ENCODE peak calls at places on chromosomes 4 and X, in seven cellular contexts. One of them, this sample, is unnamed.

GRCh38 chr4:175961604-175962003 is 104.0 kb upstream of the WDR17 start:
- DNase-seq in right atrium auricular region: no peak
- DNase-seq in stimulated activated CD8-positive, alpha-beta memory T cell treated with anti-CD3 and anti-CD28 coated beads, Interleukin-4, amount 100 ng/mL, for 4 hours: no peak
- DNase-seq in suprapubic skin: no peak
- DNase-seq in HepG2: no peak
- DNase-seq in T-helper 17 cell: no peak
- DNase-seq in erythroblast: no peak
- DNase-seq in this sample: no peak

GRCh38 chr4:149441338-149441737 is 374.3 kb downstream of the IQCM start:
- DNase-seq in HepG2: no peak
- DNase-seq in right atrium auricular region: no peak
- DNase-seq in T-helper 17 cell: no peak
- DNase-seq in suprapubic skin: no peak
- DNase-seq in erythroblast: no peak
- DNase-seq in stimulated activated CD8-positive, alpha-beta memory T cell treated with anti-CD3 and anti-CD28 coated beads, Interleukin-4, amount 100 ng/mL, for 4 hours: no peak
- DNase-seq in this sample: no peak

GRCh38 chr4:141884070-141884469 is 247.7 kb downstream of the IL15 start:
- DNase-seq in T-helper 17 cell: no peak
- DNase-seq in HepG2: no peak
- DNase-seq in erythroblast: no peak
- DNase-seq in right atrium auricular region: no peak
- DNase-seq in suprapubic skin: no peak
- DNase-seq in stimulated activated CD8-positive, alpha-beta memory T cell treated with anti-CD3 and anti-CD28 coated beads, Interleukin-4, amount 100 ng/mL, for 4 hours: no peak
- DNase-seq in this sample: no peak

GRCh38 chr4:89296399-89296798 is 11.2 kb downstream of the GPRIN3 start:
- DNase-seq in T-helper 17 cell: no peak
- DNase-seq in stimulated activated CD8-positive, alpha-beta memory T cell treated with anti-CD3 and anti-CD28 coated beads, Interleukin-4, amount 100 ng/mL, for 4 hours: no peak
- DNase-seq in HepG2: peak; percentile 25
- DNase-seq in suprapubic skin: no peak
- DNase-seq in erythroblast: no peak
- DNase-seq in right atrium auricular region: no peak
- DNase-seq in this sample: no peak

GRCh38 chrX:130330706-130331105 is 9.0 kb upstream of the SLC25A14 start:
- DNase-seq in stimulated activated CD8-positive, alpha-beta memory T cell treated with anti-CD3 and anti-CD28 coated beads, Interleukin-4, amount 100 ng/mL, for 4 hours: no peak
- DNase-seq in T-helper 17 cell: peak; percentile 8
- DNase-seq in erythroblast: peak; percentile 43
- DNase-seq in right atrium auricular region: no peak
- DNase-seq in suprapubic skin: no peak
- DNase-seq in HepG2: peak; percentile 43
- DNase-seq in this sample: no peak

GRCh38 chrX:19793471-19793870 is 93.9 kb downstream of the SH3KBP1 start:
- DNase-seq in stimulated activated CD8-positive, alpha-beta memory T cell treated with anti-CD3 and anti-CD28 coated beads, Interleukin-4, amount 100 ng/mL, for 4 hours: no peak
- DNase-seq in HepG2: no peak
- DNase-seq in erythroblast: no peak
- DNase-seq in suprapubic skin: no peak
- DNase-seq in T-helper 17 cell: no peak
- DNase-seq in right atrium auricular region: no peak
- DNase-seq in this sample: no peak

GRCh38 chr4:108148316-108148715 is 20.4 kb downstream of the LEF1 start:
- DNase-seq in HepG2: no peak
- DNase-seq in stimulated activated CD8-positive, alpha-beta memory T cell treated with anti-CD3 and anti-CD28 coated beads, Interleukin-4, amount 100 ng/mL, for 4 hours: no peak
- DNase-seq in right atrium auricular region: no peak
- DNase-seq in suprapubic skin: no peak
- DNase-seq in T-helper 17 cell: no peak
- DNase-seq in erythroblast: no peak
- DNase-seq in this sample: no peak

GRCh38 chrX:109927663-109928273 is 75.1 kb upstream of the TMEM164 start:
- DNase-seq in erythroblast: no peak
- DNase-seq in suprapubic skin: no peak
- DNase-seq in stimulated activated CD8-positive, alpha-beta memory T cell treated with anti-CD3 and anti-CD28 coated beads, Interleukin-4, amount 100 ng/mL, for 4 hours: no peak
- DNase-seq in HepG2: no peak
- DNase-seq in right atrium auricular region: no peak
- DNase-seq in T-helper 17 cell: no peak
- DNase-seq in this sample: no peak

GRCh38 chr4:136458326-136458725 is 1074.0 kb downstream of the PCDH18 start:
- DNase-seq in HepG2: no peak
- DNase-seq in suprapubic skin: no peak
- DNase-seq in stimulated activated CD8-positive, alpha-beta memory T cell treated with anti-CD3 and anti-CD28 coated beads, Interleukin-4, amount 100 ng/mL, for 4 hours: no peak
- DNase-seq in T-helper 17 cell: no peak
- DNase-seq in right atrium auricular region: no peak
- DNase-seq in erythroblast: no peak
- DNase-seq in this sample: no peak

GRCh38 chr4:8547108-8547911 is 32.9 kb upstream of the GPR78 start:
- DNase-seq in HepG2: peak; percentile 12
- DNase-seq in T-helper 17 cell: no peak
- DNase-seq in stimulated activated CD8-positive, alpha-beta memory T cell treated with anti-CD3 and anti-CD28 coated beads, Interleukin-4, amount 100 ng/mL, for 4 hours: no peak
- DNase-seq in erythroblast: peak; percentile 20
- DNase-seq in right atrium auricular region: no peak
- DNase-seq in suprapubic skin: peak; percentile 40
- DNase-seq in this sample: no peak

GRCh38 chr4:10977534-10977933 is 293.0 kb upstream of the CLNK start:
- DNase-seq in erythroblast: no peak
- DNase-seq in stimulated activated CD8-positive, alpha-beta memory T cell treated with anti-CD3 and anti-CD28 coated beads, Interleukin-4, amount 100 ng/mL, for 4 hours: no peak
- DNase-seq in suprapubic skin: no peak
- DNase-seq in right atrium auricular region: no peak
- DNase-seq in T-helper 17 cell: no peak
- DNase-seq in HepG2: no peak
- DNase-seq in this sample: no peak

GRCh38 chr4:7826909-7827306 is 112.8 kb downstream of the AFAP1 start:
- DNase-seq in erythroblast: no peak
- DNase-seq in suprapubic skin: no peak
- DNase-seq in stimulated activated CD8-positive, alpha-beta memory T cell treated with anti-CD3 and anti-CD28 coated beads, Interleukin-4, amount 100 ng/mL, for 4 hours: no peak
- DNase-seq in HepG2: no peak
- DNase-seq in right atrium auricular region: no peak
- DNase-seq in T-helper 17 cell: no peak
- DNase-seq in this sample: no peak

GRCh38 chrX:107355533-107355932 is 93.9 kb upstream of the FRMPD3 start:
- DNase-seq in erythroblast: no peak
- DNase-seq in right atrium auricular region: no peak
- DNase-seq in suprapubic skin: no peak
- DNase-seq in HepG2: no peak
- DNase-seq in stimulated activated CD8-positive, alpha-beta memory T cell treated with anti-CD3 and anti-CD28 coated beads, Interleukin-4, amount 100 ng/mL, for 4 hours: no peak
- DNase-seq in T-helper 17 cell: no peak
- DNase-seq in this sample: no peak

GRCh38 chrX:48665991-48666390 is 17.6 kb upstream of the WAS start:
- DNase-seq in HepG2: no peak
- DNase-seq in stimulated activated CD8-positive, alpha-beta memory T cell treated with anti-CD3 and anti-CD28 coated beads, Interleukin-4, amount 100 ng/mL, for 4 hours: no peak
- DNase-seq in right atrium auricular region: no peak
- DNase-seq in erythroblast: no peak
- DNase-seq in suprapubic skin: no peak
- DNase-seq in T-helper 17 cell: no peak
- DNase-seq in this sample: no peak

GRCh38 chr4:30714408-30715031 is 5.6 kb upstream of the PCDH7 start:
- DNase-seq in suprapubic skin: no peak
- DNase-seq in HepG2: peak; percentile 19
- DNase-seq in stimulated activated CD8-positive, alpha-beta memory T cell treated with anti-CD3 and anti-CD28 coated beads, Interleukin-4, amount 100 ng/mL, for 4 hours: no peak
- DNase-seq in T-helper 17 cell: no peak
- DNase-seq in right atrium auricular region: no peak
- DNase-seq in erythroblast: peak; percentile 6
- DNase-seq in this sample: peak; percentile 26

GRCh38 chrX:22037911-22038537 is 5.9 kb downstream of the PHEX start:
- DNase-seq in erythroblast: no peak
- DNase-seq in suprapubic skin: no peak
- DNase-seq in T-helper 17 cell: no peak
- DNase-seq in right atrium auricular region: no peak
- DNase-seq in stimulated activated CD8-positive, alpha-beta memory T cell treated with anti-CD3 and anti-CD28 coated beads, Interleukin-4, amount 100 ng/mL, for 4 hours: no peak
- DNase-seq in HepG2: no peak
- DNase-seq in this sample: no peak

GRCh38 chr4:8191136-8191747 is 7.8 kb upstream of the SH3TC1 start:
- DNase-seq in erythroblast: no peak
- DNase-seq in suprapubic skin: no peak
- DNase-seq in HepG2: peak; percentile 33
- DNase-seq in right atrium auricular region: peak; percentile 89
- DNase-seq in T-helper 17 cell: no peak
- DNase-seq in stimulated activated CD8-positive, alpha-beta memory T cell treated with anti-CD3 and anti-CD28 coated beads, Interleukin-4, amount 100 ng/mL, for 4 hours: no peak
- DNase-seq in this sample: peak; percentile 88

GRCh38 chrX:55488559-55489314 is 911 bp downstream of the USP51 start:
- DNase-seq in erythroblast: peak; percentile 78
- DNase-seq in HepG2: no peak
- DNase-seq in stimulated activated CD8-positive, alpha-beta memory T cell treated with anti-CD3 and anti-CD28 coated beads, Interleukin-4, amount 100 ng/mL, for 4 hours: peak; percentile 42
- DNase-seq in suprapubic skin: peak; percentile 72
- DNase-seq in right atrium auricular region: peak; percentile 75
- DNase-seq in T-helper 17 cell: peak; percentile 50
- DNase-seq in this sample: peak; percentile 93

GRCh38 chr4:26321326-26322276 is 787 bp downstream of the RBPJ start:
- DNase-seq in stimulated activated CD8-positive, alpha-beta memory T cell treated with anti-CD3 and anti-CD28 coated beads, Interleukin-4, amount 100 ng/mL, for 4 hours: no peak
- DNase-seq in HepG2: peak; percentile 5
- DNase-seq in suprapubic skin: peak; percentile 73
- DNase-seq in right atrium auricular region: no peak
- DNase-seq in T-helper 17 cell: peak; percentile 12
- DNase-seq in erythroblast: peak; percentile 47
- DNase-seq in this sample: peak; percentile 85

GRCh38 chrX:31845003-31845402 is 773.2 kb upstream of the FTHL17 start:
- DNase-seq in right atrium auricular region: no peak
- DNase-seq in stimulated activated CD8-positive, alpha-beta memory T cell treated with anti-CD3 and anti-CD28 coated beads, Interleukin-4, amount 100 ng/mL, for 4 hours: no peak
- DNase-seq in suprapubic skin: no peak
- DNase-seq in erythroblast: no peak
- DNase-seq in HepG2: no peak
- DNase-seq in T-helper 17 cell: no peak
- DNase-seq in this sample: no peak

GRCh38 chr4:128512767-128513322 is 225.2 kb upstream of the PGRMC2 start:
- DNase-seq in HepG2: no peak
- DNase-seq in T-helper 17 cell: no peak
- DNase-seq in suprapubic skin: no peak
- DNase-seq in erythroblast: no peak
- DNase-seq in stimulated activated CD8-positive, alpha-beta memory T cell treated with anti-CD3 and anti-CD28 coated beads, Interleukin-4, amount 100 ng/mL, for 4 hours: no peak
- DNase-seq in right atrium auricular region: no peak
- DNase-seq in this sample: no peak

GRCh38 chr4:158906073-158906472 is 137.2 kb downstream of the FNIP2 start:
- DNase-seq in right atrium auricular region: no peak
- DNase-seq in T-helper 17 cell: no peak
- DNase-seq in HepG2: no peak
- DNase-seq in stimulated activated CD8-positive, alpha-beta memory T cell treated with anti-CD3 and anti-CD28 coated beads, Interleukin-4, amount 100 ng/mL, for 4 hours: no peak
- DNase-seq in suprapubic skin: no peak
- DNase-seq in erythroblast: no peak
- DNase-seq in this sample: no peak

GRCh38 chr4:2596153-2596552 is 59.7 kb downstream of the FAM193A start:
- DNase-seq in stimulated activated CD8-positive, alpha-beta memory T cell treated with anti-CD3 and anti-CD28 coated beads, Interleukin-4, amount 100 ng/mL, for 4 hours: no peak
- DNase-seq in erythroblast: no peak
- DNase-seq in HepG2: no peak
- DNase-seq in T-helper 17 cell: no peak
- DNase-seq in right atrium auricular region: no peak
- DNase-seq in suprapubic skin: no peak
- DNase-seq in this sample: no peak

GRCh38 chr4:77072195-77072753 is 3.5 kb downstream of the CCNI start:
- DNase-seq in stimulated activated CD8-positive, alpha-beta memory T cell treated with anti-CD3 and anti-CD28 coated beads, Interleukin-4, amount 100 ng/mL, for 4 hours: peak; percentile 12
- DNase-seq in T-helper 17 cell: peak; percentile 29
- DNase-seq in right atrium auricular region: no peak
- DNase-seq in HepG2: peak; percentile 2
- DNase-seq in erythroblast: no peak
- DNase-seq in suprapubic skin: no peak
- DNase-seq in this sample: no peak

GRCh38 chr4:146520894-146521542 is 722 bp downstream of the SLC10A7 start:
- DNase-seq in right atrium auricular region: no peak
- DNase-seq in HepG2: peak; percentile 71
- DNase-seq in suprapubic skin: no peak
- DNase-seq in erythroblast: peak; percentile 71
- DNase-seq in T-helper 17 cell: no peak
- DNase-seq in stimulated activated CD8-positive, alpha-beta memory T cell treated with anti-CD3 and anti-CD28 coated beads, Interleukin-4, amount 100 ng/mL, for 4 hours: no peak
- DNase-seq in this sample: peak; percentile 60

GRCh38 chr4:159856451-159856850 is 753.6 kb downstream of the RAPGEF2 start:
- DNase-seq in HepG2: peak; percentile 4
- DNase-seq in T-helper 17 cell: no peak
- DNase-seq in right atrium auricular region: no peak
- DNase-seq in stimulated activated CD8-positive, alpha-beta memory T cell treated with anti-CD3 and anti-CD28 coated beads, Interleukin-4, amount 100 ng/mL, for 4 hours: no peak
- DNase-seq in erythroblast: no peak
- DNase-seq in suprapubic skin: no peak
- DNase-seq in this sample: no peak

GRCh38 chrX:4225086-4225485 is 511.6 kb upstream of the PRKX start:
- DNase-seq in right atrium auricular region: no peak
- DNase-seq in HepG2: no peak
- DNase-seq in stimulated activated CD8-positive, alpha-beta memory T cell treated with anti-CD3 and anti-CD28 coated beads, Interleukin-4, amount 100 ng/mL, for 4 hours: no peak
- DNase-seq in T-helper 17 cell: no peak
- DNase-seq in suprapubic skin: no peak
- DNase-seq in erythroblast: no peak
- DNase-seq in this sample: no peak

GRCh38 chrX:22278375-22278774 is 5.7 kb downstream of the CBLL2 start:
- DNase-seq in suprapubic skin: no peak
- DNase-seq in right atrium auricular region: no peak
- DNase-seq in stimulated activated CD8-positive, alpha-beta memory T cell treated with anti-CD3 and anti-CD28 coated beads, Interleukin-4, amount 100 ng/mL, for 4 hours: no peak
- DNase-seq in HepG2: no peak
- DNase-seq in T-helper 17 cell: no peak
- DNase-seq in erythroblast: no peak
- DNase-seq in this sample: no peak

GRCh38 chrX:69203367-69204037 is 38.2 kb upstream of the PJA1 start:
- DNase-seq in HepG2: no peak
- DNase-seq in erythroblast: no peak
- DNase-seq in T-helper 17 cell: no peak
- DNase-seq in stimulated activated CD8-positive, alpha-beta memory T cell treated with anti-CD3 and anti-CD28 coated beads, Interleukin-4, amount 100 ng/mL, for 4 hours: no peak
- DNase-seq in right atrium auricular region: no peak
- DNase-seq in suprapubic skin: no peak
- DNase-seq in this sample: no peak

GRCh38 chr4:84503495-84504437 is 4.7 kb upstream of the NKX6-1 start:
- DNase-seq in HepG2: peak; percentile 46
- DNase-seq in erythroblast: peak; percentile 49
- DNase-seq in stimulated activated CD8-positive, alpha-beta memory T cell treated with anti-CD3 and anti-CD28 coated beads, Interleukin-4, amount 100 ng/mL, for 4 hours: no peak
- DNase-seq in right atrium auricular region: no peak
- DNase-seq in suprapubic skin: no peak
- DNase-seq in T-helper 17 cell: no peak
- DNase-seq in this sample: no peak

GRCh38 chr4:183180621-183181020 is 81.6 kb downstream of the WWC2 start:
- DNase-seq in right atrium auricular region: no peak
- DNase-seq in stimulated activated CD8-positive, alpha-beta memory T cell treated with anti-CD3 and anti-CD28 coated beads, Interleukin-4, amount 100 ng/mL, for 4 hours: no peak
- DNase-seq in erythroblast: no peak
- DNase-seq in T-helper 17 cell: no peak
- DNase-seq in suprapubic skin: no peak
- DNase-seq in HepG2: no peak
- DNase-seq in this sample: no peak

GRCh38 chr4:147560632-147561031 is 56.6 kb upstream of the TMEM184C start:
- DNase-seq in stimulated activated CD8-positive, alpha-beta memory T cell treated with anti-CD3 and anti-CD28 coated beads, Interleukin-4, amount 100 ng/mL, for 4 hours: no peak
- DNase-seq in suprapubic skin: no peak
- DNase-seq in HepG2: no peak
- DNase-seq in right atrium auricular region: no peak
- DNase-seq in erythroblast: no peak
- DNase-seq in T-helper 17 cell: no peak
- DNase-seq in this sample: no peak

GRCh38 chr4:45741897-45742296 is 382.0 kb downstream of the GABRG1 start:
- DNase-seq in T-helper 17 cell: no peak
- DNase-seq in right atrium auricular region: no peak
- DNase-seq in suprapubic skin: no peak
- DNase-seq in erythroblast: no peak
- DNase-seq in HepG2: peak; percentile 28
- DNase-seq in stimulated activated CD8-positive, alpha-beta memory T cell treated with anti-CD3 and anti-CD28 coated beads, Interleukin-4, amount 100 ng/mL, for 4 hours: no peak
- DNase-seq in this sample: no peak

GRCh38 chr4:138789796-138790195 is 225.8 kb upstream of the NOCT start:
- DNase-seq in erythroblast: no peak
- DNase-seq in right atrium auricular region: no peak
- DNase-seq in HepG2: no peak
- DNase-seq in suprapubic skin: no peak
- DNase-seq in stimulated activated CD8-positive, alpha-beta memory T cell treated with anti-CD3 and anti-CD28 coated beads, Interleukin-4, amount 100 ng/mL, for 4 hours: no peak
- DNase-seq in T-helper 17 cell: no peak
- DNase-seq in this sample: no peak